ENCODE peak calls at places on chromosomes 6 and 20, in ten cellular contexts. S is lower leg skin; X is coronary artery; J is AG10803; Q is IMR-90; P is BE2C; V is CD8-positive, alpha-beta T cell; E is suprapubic skin; K is fibroblast of the aortic adventitia; R is cardiac fibroblast. U is an unnamed sample.

GRCh38 chr6:157385482-157385881 is 4.5 kb downstream of the ZDHHC14 start:
- DNase-seq in P (no peak), S (no peak), V (no peak), Q (no peak), E (no peak), X (no peak), J (no peak), K (no peak), R (no peak), U (no peak)

GRCh38 chr6:110728501-110728900 is 86.8 kb downstream of the CDK19 start:
- DNase-seq in E (no peak), S (no peak), X (no peak), K (no peak), V (no peak), P (no peak), Q (no peak), J (no peak), R (no peak), U (no peak)

GRCh38 chr20:32236819-32237218 is 29.1 kb downstream of the POFUT1 start:
- DNase-seq in E (no peak), V (no peak), X (no peak), Q (no peak), J (no peak), R (no peak), S (no peak), K (no peak), P (no peak), U (no peak)

GRCh38 chr6:20534906-20535305 is 649 bp downstream of the CDKAL1 start:
- DNase-seq in J (no peak), Q (no peak), R (no peak), X (no peak), K (peak), P (no peak), V (no peak), E (no peak), S (no peak), U (peak)

GRCh38 chr20:38196592-38196991 is 31.5 kb upstream of the TGM2 start:
- DNase-seq in E (peak), K (peak), V (no peak), Q (peak), X (peak), P (no peak), S (peak), R (peak), J (peak), U (peak)

GRCh38 chr6:117354671-117355070 is 71.1 kb downstream of the ROS1 start:
- DNase-seq in S (no peak), Q (no peak), K (no peak), J (no peak), X (no peak), V (no peak), R (no peak), E (no peak), P (no peak), U (no peak)

GRCh38 chr6:169589293-169589692 is 112.5 kb downstream of the WDR27 start:
- DNase-seq in J (peak), P (no peak), E (no peak), K (peak), X (no peak), R (peak), V (no peak), Q (no peak), S (no peak), U (peak)

GRCh38 chr6:47413752-47414516 is 63.7 kb upstream of the CD2AP start:
- DNase-seq in V (no peak), J (peak), R (peak), E (no peak), X (no peak), S (peak), K (peak), P (peak), Q (peak), U (peak)

GRCh38 chr6:72952808-72953630 is 272.3 kb downstream of the KHDC1L start:
- DNase-seq in R (peak), E (no peak), K (peak), S (no peak), J (no peak), P (no peak), V (no peak), Q (peak), X (no peak), U (no peak)

GRCh38 chr20:51217347-51218045 is 194.6 kb upstream of the KCNG1 start:
- DNase-seq in K (no peak), Q (no peak), X (no peak), S (no peak), V (no peak), R (no peak), P (no peak), E (no peak), J (no peak), U (no peak)

GRCh38 chr20:35359335-35359997 is 52.3 kb downstream of the UQCC1 start:
- DNase-seq in E (no peak), J (no peak), S (no peak), V (no peak), X (no peak), R (no peak), Q (no peak), P (no peak), K (no peak), U (no peak)

DNA sequence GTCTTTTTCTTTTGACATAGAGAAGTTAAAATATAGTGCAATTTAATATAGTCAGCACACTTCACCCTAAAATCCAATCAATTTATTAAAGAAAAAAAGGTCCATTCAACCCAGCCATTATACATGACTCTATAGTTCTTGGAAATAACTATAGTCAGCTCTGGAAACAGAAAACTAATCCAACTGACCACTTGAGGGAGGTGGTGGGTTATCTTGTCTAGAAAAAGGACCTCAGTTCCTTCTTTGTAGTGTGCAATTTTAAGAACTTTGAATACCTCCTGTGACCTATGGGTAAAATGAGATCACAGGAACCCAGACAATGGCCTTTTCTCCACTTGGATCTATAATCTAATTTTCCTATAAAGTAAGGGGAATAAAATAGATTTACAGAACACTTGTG is 163.6 kb upstream of the CENPW start:
- DNase-seq in J (no peak), S (no peak), V (no peak), R (peak), Q (peak), P (no peak), K (peak), E (no peak), X (no peak), U (peak)
- TF ChIP-seq CTCF in J (peak), S (no peak), V (no peak), R (peak), Q (no peak), P (peak), K (peak), E (no peak), X (no peak), U (peak)

GRCh38 chr6:3748726-3749389 is 2.7 kb downstream of the PXDC1 start:
- DNase-seq in P (no peak), Q (peak), V (no peak), K (no peak), R (no peak), E (peak), J (no peak), X (no peak), S (no peak), U (no peak)
- H3K4me3 ChIP-seq in P (no peak), Q (peak), V (no peak), K (peak), R (peak), E (peak), J (peak), X (peak), S (no peak), U (peak)

GRCh38 chr6:166725571-166725970 is 98.5 kb upstream of the RPS6KA2 start:
- DNase-seq in P (no peak), R (no peak), J (no peak), S (no peak), E (no peak), V (no peak), Q (no peak), X (peak), K (no peak), U (no peak)

GRCh38 chr6:166729658-166730057 is 102.6 kb upstream of the RPS6KA2 start:
- DNase-seq in Q (no peak), J (no peak), S (no peak), R (no peak), V (no peak), E (no peak), X (no peak), P (no peak), K (no peak), U (no peak)

GRCh38 chr6:166724576-166724975 is 97.5 kb upstream of the RPS6KA2 start:
- DNase-seq in V (no peak), Q (no peak), X (no peak), J (no peak), S (no peak), P (no peak), E (no peak), R (no peak), K (no peak), U (no peak)

GRCh38 chr6:166726193-166726592 is 99.1 kb upstream of the RPS6KA2 start:
- DNase-seq in K (no peak), R (no peak), X (peak), J (no peak), S (no peak), V (no peak), Q (no peak), P (no peak), E (no peak), U (no peak)

GRCh38 chr6:166728884-166729530 is 102.0 kb upstream of the RPS6KA2 start:
- DNase-seq in P (peak), J (no peak), K (no peak), R (no peak), E (no peak), Q (no peak), V (no peak), X (peak), S (no peak), U (no peak)
- TF ChIP-seq CTCF in P (no peak), J (no peak), K (no peak), R (no peak), E (no peak), Q (no peak), V (no peak), X (no peak), S (no peak), U (no peak)

GRCh38 chr20:63688234-63689045 is 8.0 kb upstream of the TNFRSF6B start:
- DNase-seq in X (no peak), Q (no peak), K (no peak), J (no peak), E (no peak), P (no peak), R (no peak), S (no peak), V (no peak), U (no peak)

GRCh38 chr20:63687419-63688233 is 8.8 kb upstream of the TNFRSF6B start:
- DNase-seq in P (no peak), E (no peak), R (no peak), Q (no peak), V (no peak), X (no peak), S (no peak), K (no peak), J (no peak), U (no peak)

GRCh38 chr20:63686094-63686491 is 10.4 kb upstream of the TNFRSF6B start:
- DNase-seq in V (no peak), Q (no peak), P (no peak), E (no peak), S (no peak), J (no peak), X (no peak), R (no peak), K (no peak), U (no peak)

GRCh38 chr20:63685269-63686026 is 11.0 kb upstream of the TNFRSF6B start:
- DNase-seq in J (no peak), S (no peak), X (no peak), Q (no peak), V (no peak), K (no peak), E (no peak), P (no peak), R (no peak), U (no peak)

DNA sequence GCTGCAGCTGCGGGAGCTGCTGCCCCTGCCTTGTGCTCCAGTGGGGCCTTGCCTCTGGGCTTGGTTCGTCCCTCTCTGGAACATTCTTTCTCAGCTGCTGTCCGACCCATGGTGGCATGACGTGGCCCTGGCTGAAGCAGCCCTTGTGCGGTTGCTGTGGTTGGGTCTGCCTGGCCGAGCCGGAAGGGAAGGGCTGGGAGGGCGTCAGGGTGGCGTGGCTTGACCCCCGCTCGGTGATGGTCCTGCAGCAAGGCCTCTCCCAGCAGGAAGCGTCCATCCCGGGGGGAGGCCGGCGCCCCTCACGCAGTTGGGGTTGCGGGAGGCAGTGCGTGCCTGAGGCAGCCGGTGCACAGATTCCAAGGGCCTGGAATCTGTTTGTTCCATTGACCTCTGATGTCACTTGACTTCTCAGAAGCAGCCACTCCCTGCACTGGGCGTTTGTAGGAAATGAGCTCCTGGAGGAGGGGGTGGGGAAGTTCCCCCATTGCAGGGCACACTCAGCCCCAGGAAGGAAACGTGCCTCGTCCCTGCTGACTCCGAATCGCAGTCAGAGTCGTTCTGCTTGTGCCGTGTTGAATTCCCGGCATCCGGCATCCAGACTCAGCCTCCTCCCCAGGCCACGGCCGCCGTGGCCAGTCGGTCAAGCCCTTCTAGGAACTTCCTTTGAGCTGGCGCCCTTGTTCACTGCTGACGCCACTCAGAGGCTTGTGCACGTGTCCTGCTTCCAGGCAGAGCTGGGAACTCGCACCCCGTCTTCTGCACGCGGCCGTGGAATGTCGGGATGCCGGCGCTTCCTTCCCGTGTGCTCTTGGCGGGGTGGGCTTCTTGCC is 9.7 kb upstream of the TNFRSF6B start:
- DNase-seq in X (no peak), R (peak), V (no peak), J (peak), Q (peak), P (no peak), K (peak), S (peak), E (peak), U (peak)
- H3K4me3 ChIP-seq in X (peak), R (no peak), V (no peak), J (no peak), Q (no peak), P (no peak), K (no peak), S (no peak), E (peak), U (no peak)

GRCh38 chr20:18794428-18794787 is 19.2 kb upstream of the SCP2D1 start:
- DNase-seq in X (no peak), E (no peak), K (no peak), V (no peak), P (no peak), J (no peak), R (no peak), Q (no peak), S (no peak), U (no peak)

GRCh38 chr20:18790787-18791186 is 22.8 kb upstream of the SCP2D1 start:
- DNase-seq in E (no peak), P (no peak), J (no peak), Q (no peak), S (no peak), R (no peak), V (no peak), X (no peak), K (no peak), U (no peak)

GRCh38 chr20:18795366-18795765 is 18.2 kb upstream of the SCP2D1 start:
- DNase-seq in R (no peak), P (no peak), K (no peak), X (peak), J (no peak), Q (no peak), E (no peak), S (no peak), V (no peak), U (no peak)

GRCh38 chr20:18796282-18796833 is 17.2 kb upstream of the SCP2D1 start:
- DNase-seq in J (no peak), K (no peak), S (no peak), R (no peak), Q (no peak), X (peak), P (no peak), V (no peak), E (no peak), U (no peak)

DNA sequence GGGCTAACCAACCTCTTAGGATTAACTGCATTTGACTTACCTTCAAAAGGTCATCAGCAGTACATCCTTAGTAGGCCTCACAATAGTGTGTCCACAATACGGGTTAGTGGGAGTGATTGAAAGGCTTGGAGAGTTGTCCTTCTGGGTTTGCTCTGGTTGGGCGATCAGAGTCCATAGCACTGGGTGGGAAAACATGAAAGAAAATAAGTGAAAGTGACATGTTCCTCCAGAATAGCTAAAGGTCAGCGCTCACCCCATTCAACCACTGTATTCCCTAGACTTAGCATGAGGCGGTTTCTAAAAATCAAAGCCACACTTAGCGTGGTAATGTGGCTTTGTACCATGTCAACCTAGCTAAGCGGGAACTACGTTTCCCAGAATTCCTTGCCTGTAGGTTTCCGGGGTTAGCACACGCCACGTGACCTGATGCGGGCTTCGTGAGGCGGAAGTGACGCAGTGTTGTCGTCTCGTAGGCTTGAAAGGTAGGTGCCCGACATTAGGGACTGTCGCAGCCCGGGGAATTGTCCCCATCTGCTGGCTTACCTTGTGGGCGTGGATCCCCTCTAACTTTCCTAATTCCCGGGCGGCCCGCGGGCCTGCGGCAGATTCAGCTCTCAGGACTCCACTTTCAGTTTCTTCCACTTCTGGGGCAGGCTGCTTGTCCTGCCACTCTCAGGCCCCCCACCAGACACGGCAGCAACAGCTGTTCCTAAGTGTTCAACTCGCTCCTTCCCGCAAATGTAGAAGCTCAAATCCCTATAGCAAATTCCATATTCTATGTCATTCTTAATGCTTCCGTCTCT is 19.8 kb upstream of the SCP2D1 start:
- DNase-seq in Q (peak), V (peak), R (peak), P (peak), X (peak), J (peak), K (peak), S (peak), E (peak), U (peak)
- TF ChIP-seq CTCF in Q (no peak), V (no peak), R (no peak), P (peak), X (no peak), J (no peak), K (no peak), S (no peak), E (no peak), U (no peak)

GRCh38 chr20:53741726-53742028 is 148.0 kb upstream of the ZNF217 start:
- DNase-seq in Q (no peak), S (no peak), P (no peak), K (no peak), J (no peak), X (no peak), V (no peak), E (no peak), R (no peak), U (no peak)
- H3K4me3 ChIP-seq in Q (no peak), S (no peak), P (no peak), K (no peak), J (no peak), X (no peak), V (no peak), E (no peak), R (no peak), U (no peak)

DNA sequence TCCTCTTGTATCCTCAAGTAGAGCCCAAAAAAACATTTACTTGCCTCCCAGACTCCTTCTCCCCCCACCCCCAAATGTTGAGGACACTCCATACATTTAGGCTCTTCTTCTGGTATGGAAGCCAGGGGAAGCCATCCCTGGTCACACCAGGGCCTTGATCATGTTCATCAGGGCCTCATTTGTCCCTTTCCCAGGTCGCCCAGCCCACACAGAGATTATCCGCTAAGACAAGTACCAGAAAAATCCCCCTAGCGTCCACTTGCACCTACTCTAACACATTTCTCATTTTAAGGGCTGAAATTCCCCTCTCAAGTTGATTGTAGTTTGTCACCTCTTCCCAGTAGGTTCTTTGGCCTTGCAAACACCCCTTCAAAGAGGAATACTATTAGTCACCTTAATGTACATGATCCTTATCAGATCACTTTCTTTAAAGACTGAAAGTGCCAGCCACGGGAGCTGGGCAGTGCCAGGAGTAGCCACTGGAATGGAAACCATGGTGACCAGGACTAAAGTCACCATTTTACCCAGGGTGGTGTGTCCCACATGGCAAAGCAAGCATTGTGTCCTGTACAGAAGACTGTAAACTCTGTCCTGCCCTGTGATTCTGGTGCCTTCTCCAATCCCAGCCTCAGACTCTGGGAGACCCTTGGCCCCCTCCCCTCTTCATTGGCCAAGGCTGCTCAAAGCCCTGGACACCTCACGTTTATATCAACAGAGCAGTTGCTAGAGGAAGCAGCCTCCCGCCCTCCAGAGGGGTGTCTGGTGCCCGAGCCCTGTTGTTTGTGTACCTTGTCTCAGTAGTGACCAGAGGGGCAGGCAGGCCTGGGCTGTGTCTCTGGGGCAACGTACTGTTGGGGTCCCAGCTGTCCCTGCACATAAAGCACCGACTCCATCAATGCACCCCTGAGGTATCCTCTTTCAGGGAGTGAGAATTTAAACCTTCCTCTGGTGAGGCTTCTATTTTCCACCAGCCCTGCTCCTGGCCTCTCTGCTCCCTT is 5.0 kb upstream of the APOBEC2 start:
- DNase-seq in S (no peak), V (no peak), R (no peak), J (no peak), P (no peak), X (no peak), Q (no peak), K (no peak), E (no peak), U (no peak)
- TF ChIP-seq CTCF in S (no peak), V (no peak), R (no peak), J (no peak), P (no peak), X (no peak), Q (no peak), K (no peak), E (no peak), U (no peak)

DNA sequence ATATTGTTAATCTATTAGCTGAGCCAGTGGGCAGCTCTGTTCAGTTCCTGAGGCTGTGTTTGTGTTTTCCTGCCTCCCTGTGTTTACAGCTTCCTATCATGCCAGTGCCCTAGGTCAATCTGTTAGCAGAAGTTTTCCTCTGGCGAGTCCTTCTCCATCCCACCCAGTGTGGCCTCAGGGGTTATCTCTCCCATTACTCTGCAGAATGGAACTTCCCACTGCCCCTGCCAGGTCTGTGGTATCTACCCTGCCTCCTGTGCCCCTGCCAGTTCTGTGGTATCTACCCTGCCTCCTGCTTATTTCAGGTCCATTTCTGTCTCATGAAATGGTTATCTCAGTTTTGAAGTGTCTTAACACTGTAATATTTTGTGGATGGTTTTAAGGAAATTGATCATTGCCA is 63.1 kb downstream of the SLX4IP start:
- DNase-seq in P (peak), R (no peak), Q (no peak), X (no peak), V (no peak), S (no peak), E (no peak), K (no peak), J (no peak), U (no peak)
- H3K4me3 ChIP-seq in P (no peak), R (no peak), Q (no peak), X (no peak), V (no peak), S (no peak), E (no peak), K (no peak), J (no peak), U (no peak)